ENCODE peak calls at places on chromosome 15, in seven cellular contexts. Q, R, E, L, U, H and C are unnamed samples.

GRCh38 chr15:100661161-100661560 is 58.8 kb downstream of the ASB7 start:
- DNase-seq in Q (no peak), R (no peak), E (no peak), L (no peak), U (no peak), H (no peak), C (no peak)

GRCh38 chr15:83365370-83365938 is 81.0 kb upstream of the BNC1 start:
- DNase-seq in Q (no peak), R (peak), E (peak), L (peak), U (no peak), H (peak), C (no peak)

GRCh38 chr15:77656294-77656693 is 23.6 kb upstream of the LINGO1 start:
- DNase-seq in Q (no peak), R (no peak), E (no peak), L (no peak), U (no peak), H (no peak), C (no peak)

GRCh38 chr15:74157868-74158827 is 15.4 kb upstream of the ISLR start:
- DNase-seq in Q (no peak), R (no peak), E (no peak), L (no peak), U (no peak), H (no peak), C (no peak)

GRCh38 chr15:80418892-80419537 is 14.8 kb downstream of the ARNT2 start:
- DNase-seq in Q (no peak), R (peak), E (peak), L (peak), U (no peak), H (no peak), C (no peak)

GRCh38 chr15:65303687-65304392 is 637 bp upstream of the RNU5B-1 start:
- DNase-seq in Q (peak), R (peak), E (peak), L (no peak), U (peak), H (no peak), C (peak)

GRCh38 chr15:51776952-51777574 is 25.7 kb downstream of the TMOD2 start:
- DNase-seq in Q (peak), R (peak), E (peak), L (peak), U (peak), H (peak), C (no peak)

GRCh38 chr15:56844892-56845291 is 73.6 kb upstream of the TCF12 start:
- DNase-seq in Q (no peak), R (no peak), E (no peak), L (no peak), U (no peak), H (no peak), C (no peak)

GRCh38 chr15:37099321-37100108 is 834 bp downstream of the MEIS2 start:
- DNase-seq in Q (no peak), R (no peak), E (no peak), L (peak), U (peak), H (no peak), C (no peak)

GRCh38 chr15:70498096-70498626 is 265.2 kb downstream of the UACA start:
- DNase-seq in Q (no peak), R (no peak), E (no peak), L (no peak), U (no peak), H (no peak), C (no peak)

GRCh38 chr15:55587321-55588069 is 650 bp downstream of the PYGO1 start:
- DNase-seq in Q (peak), R (peak), E (peak), L (peak), U (peak), H (no peak), C (no peak)

GRCh38 chr15:69758291-69758771 is 305.7 kb downstream of the RPLP1 start:
- DNase-seq in Q (no peak), R (peak), E (peak), L (no peak), U (no peak), H (no peak), C (no peak)

GRCh38 chr15:42024303-42024702 is 3.5 kb upstream of the PLA2G4E start:
- DNase-seq in Q (no peak), R (no peak), E (no peak), L (no peak), U (no peak), H (no peak), C (no peak)

GRCh38 chr15:52642386-52643361 is 36.5 kb downstream of the ATOSA start:
- DNase-seq in Q (no peak), R (peak), E (peak), L (peak), U (no peak), H (no peak), C (no peak)

GRCh38 chr15:71916834-71917233 is 106.5 kb downstream of the NR2E3 start:
- DNase-seq in Q (no peak), R (no peak), E (no peak), L (no peak), U (no peak), H (no peak), C (no peak)

GRCh38 chr15:51023499-51023898 is 71.2 kb downstream of the TNFAIP8L3 start:
- DNase-seq in Q (no peak), R (no peak), E (no peak), L (no peak), U (no peak), H (no peak), C (no peak)

GRCh38 chr15:94596707-94597106 is 365.3 kb downstream of the MCTP2 start:
- DNase-seq in Q (no peak), R (no peak), E (no peak), L (no peak), U (no peak), H (no peak), C (no peak)

GRCh38 chr15:52217186-52217585 is 26.0 kb upstream of the GNB5 start:
- DNase-seq in Q (no peak), R (no peak), E (no peak), L (no peak), U (no peak), H (peak), C (no peak)

GRCh38 chr15:40456299-40456712 is 14.5 kb upstream of the CHST14 start:
- DNase-seq in Q (no peak), R (no peak), E (peak), L (no peak), U (no peak), H (no peak), C (peak)

GRCh38 chr15:84826369-84826823 is 9.2 kb downstream of the ALPK3 start:
- DNase-seq in Q (no peak), R (peak), E (peak), L (no peak), U (peak), H (peak), C (no peak)